ENCODE peak calls at places on chromosomes 2 and 18, in four cellular contexts. B, D, N and J are unnamed samples.

GRCh38 chr2:241794250-241794823 is 14.7 kb upstream of the NEU4 start:
- DNase-seq in B (no peak), D (peak; percentile 6), N (no peak), J (no peak)

GRCh38 chr2:122643725-122644329 is 888.4 kb downstream of the TSN start:
- DNase-seq in B (no peak), D (no peak), N (no peak), J (no peak)

GRCh38 chr2:27016801-27017325 is 15.9 kb upstream of the TMEM214 start:
- DNase-seq in B (peak; percentile 74), D (peak; percentile 62), N (peak; percentile 97), J (no peak)

GRCh38 chr2:25494626-25495025 is 152.9 kb upstream of the DNMT3A start:
- DNase-seq in B (no peak), D (no peak), N (peak; percentile 34), J (no peak)

GRCh38 chr2:241571821-241572620 is 13.5 kb downstream of the BOK start:
- DNase-seq in B (no peak), D (no peak), N (no peak), J (peak; percentile 62)

GRCh38 chr2:2689313-2689712 is 358.2 kb upstream of the MYT1L start:
- DNase-seq in B (no peak), D (no peak), N (no peak), J (no peak)

GRCh38 chr18:9013926-9014373 is 88.5 kb upstream of the NDUFV2 start:
- DNase-seq in B (no peak), D (no peak), N (no peak), J (no peak)

GRCh38 chr2:156687715-156688114 is 251.5 kb downstream of the GPD2 start:
- DNase-seq in B (no peak), D (no peak), N (no peak), J (no peak)

GRCh38 chr18:38087538-38087937 is 521.9 kb upstream of the CELF4 start:
- DNase-seq in B (no peak), D (no peak), N (no peak), J (no peak)

GRCh38 chr2:166494140-166494544 is at the start of gene SCN7A:
- DNase-seq in B (peak; percentile 49), D (peak; percentile 59), N (peak; percentile 75), J (peak; percentile 94)

GRCh38 chr2:29108225-29108624 is 7.0 kb upstream of the CLIP4 start:
- DNase-seq in B (no peak), D (no peak), N (no peak), J (no peak)

GRCh38 chr18:4017479-4017878 is 437.6 kb downstream of the DLGAP1 start:
- DNase-seq in B (peak; percentile 40), D (no peak), N (peak; percentile 87), J (no peak)

GRCh38 chr2:25388491-25388890 is 46.8 kb upstream of the DNMT3A start:
- DNase-seq in B (no peak), D (no peak), N (no peak), J (no peak)

GRCh38 chr2:231800493-231801091 is 14.3 kb downstream of the COPS7B start:
- DNase-seq in B (peak; percentile 45), D (peak; percentile 25), N (peak; percentile 81), J (no peak)

GRCh38 chr2:157107877-157108276 is 149.6 kb upstream of the GALNT5 start:
- DNase-seq in B (no peak), D (peak; percentile 43), N (no peak), J (no peak)

GRCh38 chr2:231545105-231545902 is 15.1 kb upstream of the NMUR1 start:
- DNase-seq in B (peak; percentile 16), D (peak; percentile 78), N (no peak), J (no peak)

GRCh38 chr18:52319423-52319822 is 20.6 kb upstream of the DCC start:
- DNase-seq in B (no peak), D (no peak), N (no peak), J (no peak)

GRCh38 chr2:31886700-31887099 is 124.1 kb downstream of the MEMO1 start:
- DNase-seq in B (peak; percentile 16), D (no peak), N (peak; percentile 86), J (no peak)

GRCh38 chr18:62458346-62458745 is 64.5 kb upstream of the ZCCHC2 start:
- DNase-seq in B (no peak), D (no peak), N (peak; percentile 49), J (no peak)

GRCh38 chr2:74290066-74290465 is 53.1 kb downstream of the SLC4A5 start:
- DNase-seq in B (no peak), D (no peak), N (no peak), J (no peak)

GRCh38 chr2:52431352-52431760 is 1336.2 kb upstream of the CHAC2 start:
- DNase-seq in B (no peak), D (no peak), N (no peak), J (no peak)

GRCh38 chr2:169080250-169081035 is 11.1 kb downstream of the DHRS9 start:
- DNase-seq in B (no peak), D (peak; percentile 43), N (no peak), J (no peak)

GRCh38 chr18:44651453-44651852 is 29.2 kb upstream of the SETBP1 start:
- DNase-seq in B (peak; percentile 14), D (no peak), N (peak; percentile 21), J (no peak)

GRCh38 chr18:58819051-58819450 is 45.6 kb upstream of the ZNF532 start:
- DNase-seq in B (no peak), D (no peak), N (no peak), J (no peak)

GRCh38 chr2:145380436-145381017 is 860.6 kb upstream of the ZEB2 start:
- DNase-seq in B (no peak), D (no peak), N (no peak), J (no peak)

GRCh38 chr2:28355521-28356094 is 37.0 kb upstream of the FOSL2 start:
- DNase-seq in B (peak; percentile 98), D (peak; percentile 47), N (no peak), J (peak; percentile 82)

GRCh38 chr2:46547223-46548102 is 68.1 kb downstream of the TMEM247 start:
- DNase-seq in B (no peak), D (peak; percentile 55), N (no peak), J (peak; percentile 79)

GRCh38 chr2:46548103-46548486 is 68.7 kb downstream of the TMEM247 start:
- DNase-seq in B (no peak), D (peak; percentile 76), N (no peak), J (no peak)

GRCh38 chr2:46550686-46551404 is 71.5 kb downstream of the TMEM247 start:
- DNase-seq in B (no peak), D (no peak), N (no peak), J (no peak)

GRCh38 chr2:46548521-46549144 is 69.3 kb downstream of the TMEM247 start:
- DNase-seq in B (no peak), D (no peak), N (no peak), J (no peak)

GRCh38 chr2:46549159-46549902 is 70.0 kb downstream of the TMEM247 start:
- DNase-seq in B (no peak), D (no peak), N (no peak), J (no peak)
- TF ChIP-seq POLR2AphosphoS5 in B (no peak), D (no peak), N (no peak), J (no peak)

GRCh38 chr2:42916394-42916793 is 124.0 kb upstream of the HAAO start:
- DNase-seq in B (no peak), D (no peak), N (no peak), J (peak; percentile 29)

GRCh38 chr2:42910657-42911405 is 118.4 kb upstream of the HAAO start:
- DNase-seq in B (no peak), D (no peak), N (no peak), J (no peak)

GRCh38 chr2:42914314-42914713 is 121.9 kb upstream of the HAAO start:
- DNase-seq in B (no peak), D (no peak), N (no peak), J (peak; percentile 35)

GRCh38 chr2:42914860-42915259 is 122.5 kb upstream of the HAAO start:
- DNase-seq in B (no peak), D (no peak), N (no peak), J (no peak)

GRCh38 chr2:42913280-42913878 is 121.0 kb upstream of the HAAO start:
- DNase-seq in B (peak; percentile 72), D (no peak), N (no peak), J (no peak)
- TF ChIP-seq POLR2AphosphoS5 in B (no peak), D (no peak), N (no peak), J (no peak)

GRCh38 chr18:72819050-72819449 is 48.7 kb downstream of the NETO1 start:
- DNase-seq in B (no peak), D (no peak), N (no peak), J (no peak)
- TF ChIP-seq POLR2AphosphoS5 in B (no peak), D (no peak), N (no peak), J (no peak)

GRCh38 chr2:223613017-223613950 is 11.1 kb upstream of the SCG2 start:
- DNase-seq in B (peak; percentile 65), D (peak; percentile 78), N (peak; percentile 82), J (peak; percentile 95)
- TF ChIP-seq POLR2AphosphoS5 in B (no peak), D (no peak), N (no peak), J (peak; percentile 40)

DNA sequence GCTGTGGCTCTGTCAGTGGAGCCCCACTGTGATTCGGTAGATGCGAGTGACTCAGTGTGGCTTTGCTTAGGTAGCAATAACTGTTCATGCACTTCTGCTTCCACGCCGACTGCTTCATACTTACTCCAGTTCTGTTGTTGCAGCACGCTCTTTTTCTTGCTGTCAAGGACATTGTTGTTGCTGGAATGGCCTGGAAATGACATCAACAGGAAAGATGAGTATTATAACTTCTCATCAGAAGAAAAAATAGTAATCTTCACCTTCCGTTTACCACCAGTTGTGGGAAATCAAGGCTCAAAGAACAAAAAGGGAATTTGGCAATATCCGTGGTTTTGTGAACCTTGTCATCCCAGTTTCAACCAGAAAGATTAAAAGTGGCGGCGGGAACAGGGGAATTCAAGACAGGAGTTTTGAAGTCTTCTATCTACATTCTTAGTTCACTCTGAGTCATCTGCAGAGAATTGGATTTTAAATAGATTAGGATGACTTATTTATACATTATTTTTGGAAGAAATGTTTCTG is 8.3 kb downstream of the TM4SF20 start:
- DNase-seq in B (no peak), D (peak; percentile 74), N (no peak), J (peak; percentile 70)
- TF ChIP-seq POLR2AphosphoS5 in B (no peak), D (peak; percentile 71), N (no peak), J (no peak)

GRCh38 chr2:102041351-102041750 is 49.6 kb downstream of the IL1R2 start:
- DNase-seq in B (no peak), D (peak; percentile 66), N (no peak), J (no peak)
- TF ChIP-seq POLR2AphosphoS5 in B (no peak), D (peak; percentile 90), N (no peak), J (peak; percentile 83)

GRCh38 chr2:162242586-162243304 is 500 bp downstream of the FAP start:
- DNase-seq in B (no peak), D (no peak), N (no peak), J (no peak)
- TF ChIP-seq POLR2AphosphoS5 in B (no peak), D (no peak), N (no peak), J (no peak)

GRCh38 chr2:68059769-68060525 is 2.9 kb downstream of the C1D start:
- DNase-seq in B (no peak), D (no peak), N (no peak), J (no peak)

GRCh38 chr2:68060652-68061051 is 2.2 kb downstream of the C1D start:
- DNase-seq in B (no peak), D (no peak), N (no peak), J (no peak)

GRCh38 chr2:68057658-68058396 is 5.0 kb downstream of the C1D start:
- DNase-seq in B (no peak), D (no peak), N (peak; percentile 29), J (no peak)

GRCh38 chr2:68062680-68063387 is at the start of gene C1D:
- DNase-seq in B (peak; percentile 90), D (peak; percentile 93), N (peak; percentile 96), J (peak; percentile 96)
- TF ChIP-seq POLR2AphosphoS5 in B (peak; percentile 94), D (peak; percentile 78), N (peak; percentile 97), J (peak; percentile 68)

GRCh38 chr2:218642121-218642656 is 17.2 kb downstream of the ZNF142 start:
- DNase-seq in B (no peak), D (no peak), N (no peak), J (no peak)
- TF ChIP-seq POLR2AphosphoS5 in B (no peak), D (no peak), N (no peak), J (no peak)

GRCh38 chr2:38068228-38068627 is 7.7 kb downstream of the CYP1B1 start:
- DNase-seq in B (no peak), D (no peak), N (no peak), J (no peak)
- TF ChIP-seq POLR2AphosphoS5 in B (no peak), D (no peak), N (no peak), J (no peak)